ENCODE peak calls at places on chromosomes 7 and 10, in eight cellular contexts. One of them, this sample, is unnamed.
A peak's percentile ranks its signal among the peaks of the same experiment; 100 is the strongest.

GRCh38 chr10:104680467-104681401 is 39.6 kb downstream of the SORCS3 start:
- DNase-seq in esophagus squamous epithelium: no peak
- DNase-seq in astrocyte of the hippocampus: peak; percentile 64
- DNase-seq in stimulated activated CD4-positive, alpha-beta T cell treated with anti-CD3 and anti-CD28 coated beads, Interleukin-2, amount 100 ng/mL, for 48 hours: no peak
- DNase-seq in endothelial cell: peak; percentile 18
- DNase-seq in suprapubic skin: no peak
- DNase-seq in NCI-H2081 treated with DMSO at 0.1 percent for 48 hours: no peak
- DNase-seq in dermis blood vessel endothelial cell: no peak
- DNase-seq in this sample: no peak

GRCh38 chr7:85479918-85480658 is 293.2 kb upstream of the SEMA3D start:
- DNase-seq in stimulated activated CD4-positive, alpha-beta T cell treated with anti-CD3 and anti-CD28 coated beads, Interleukin-2, amount 100 ng/mL, for 48 hours: no peak
- DNase-seq in astrocyte of the hippocampus: no peak
- DNase-seq in suprapubic skin: no peak
- DNase-seq in NCI-H2081 treated with DMSO at 0.1 percent for 48 hours: no peak
- DNase-seq in endothelial cell: no peak
- DNase-seq in esophagus squamous epithelium: no peak
- DNase-seq in dermis blood vessel endothelial cell: no peak
- DNase-seq in this sample: no peak

GRCh38 chr10:42973870-42974692 is 102.8 kb upstream of the RET start:
- DNase-seq in esophagus squamous epithelium: no peak
- DNase-seq in suprapubic skin: peak; percentile 35
- DNase-seq in dermis blood vessel endothelial cell: no peak
- DNase-seq in NCI-H2081 treated with DMSO at 0.1 percent for 48 hours: no peak
- DNase-seq in endothelial cell: no peak
- DNase-seq in astrocyte of the hippocampus: no peak
- DNase-seq in stimulated activated CD4-positive, alpha-beta T cell treated with anti-CD3 and anti-CD28 coated beads, Interleukin-2, amount 100 ng/mL, for 48 hours: no peak
- DNase-seq in this sample: no peak

GRCh38 chr10:101686133-101686925 is 8.6 kb downstream of the FBXW4 start:
- DNase-seq in esophagus squamous epithelium: no peak
- DNase-seq in NCI-H2081 treated with DMSO at 0.1 percent for 48 hours: no peak
- DNase-seq in endothelial cell: no peak
- DNase-seq in stimulated activated CD4-positive, alpha-beta T cell treated with anti-CD3 and anti-CD28 coated beads, Interleukin-2, amount 100 ng/mL, for 48 hours: no peak
- DNase-seq in suprapubic skin: no peak
- DNase-seq in dermis blood vessel endothelial cell: no peak
- DNase-seq in astrocyte of the hippocampus: peak; percentile 19
- DNase-seq in this sample: peak; percentile 15

GRCh38 chr7:136956671-136957070 is 88.2 kb downstream of the CHRM2 start:
- DNase-seq in astrocyte of the hippocampus: peak; percentile 9
- DNase-seq in suprapubic skin: no peak
- DNase-seq in NCI-H2081 treated with DMSO at 0.1 percent for 48 hours: no peak
- DNase-seq in endothelial cell: no peak
- DNase-seq in dermis blood vessel endothelial cell: peak; percentile 79
- DNase-seq in stimulated activated CD4-positive, alpha-beta T cell treated with anti-CD3 and anti-CD28 coated beads, Interleukin-2, amount 100 ng/mL, for 48 hours: no peak
- DNase-seq in esophagus squamous epithelium: no peak
- DNase-seq in this sample: peak; percentile 14

GRCh38 chr7:131628634-131629033 is 72.2 kb upstream of the PODXL start:
- DNase-seq in NCI-H2081 treated with DMSO at 0.1 percent for 48 hours: no peak
- DNase-seq in stimulated activated CD4-positive, alpha-beta T cell treated with anti-CD3 and anti-CD28 coated beads, Interleukin-2, amount 100 ng/mL, for 48 hours: no peak
- DNase-seq in dermis blood vessel endothelial cell: no peak
- DNase-seq in endothelial cell: no peak
- DNase-seq in astrocyte of the hippocampus: no peak
- DNase-seq in esophagus squamous epithelium: no peak
- DNase-seq in suprapubic skin: no peak
- DNase-seq in this sample: no peak

GRCh38 chr7:50376056-50376455 is 71.5 kb downstream of the IKZF1 start:
- DNase-seq in dermis blood vessel endothelial cell: no peak
- DNase-seq in astrocyte of the hippocampus: no peak
- DNase-seq in NCI-H2081 treated with DMSO at 0.1 percent for 48 hours: no peak
- DNase-seq in stimulated activated CD4-positive, alpha-beta T cell treated with anti-CD3 and anti-CD28 coated beads, Interleukin-2, amount 100 ng/mL, for 48 hours: no peak
- DNase-seq in esophagus squamous epithelium: no peak
- DNase-seq in suprapubic skin: no peak
- DNase-seq in endothelial cell: no peak
- DNase-seq in this sample: no peak

GRCh38 chr7:77409005-77409738 is 7.0 kb downstream of the GSAP start:
- DNase-seq in suprapubic skin: no peak
- DNase-seq in esophagus squamous epithelium: no peak
- DNase-seq in dermis blood vessel endothelial cell: no peak
- DNase-seq in astrocyte of the hippocampus: peak; percentile 41
- DNase-seq in stimulated activated CD4-positive, alpha-beta T cell treated with anti-CD3 and anti-CD28 coated beads, Interleukin-2, amount 100 ng/mL, for 48 hours: no peak
- DNase-seq in endothelial cell: no peak
- DNase-seq in NCI-H2081 treated with DMSO at 0.1 percent for 48 hours: no peak
- DNase-seq in this sample: peak; percentile 37

GRCh38 chr7:92809397-92810241 is 26.8 kb downstream of the CDK6 start:
- DNase-seq in astrocyte of the hippocampus: peak; percentile 91
- DNase-seq in NCI-H2081 treated with DMSO at 0.1 percent for 48 hours: no peak
- DNase-seq in stimulated activated CD4-positive, alpha-beta T cell treated with anti-CD3 and anti-CD28 coated beads, Interleukin-2, amount 100 ng/mL, for 48 hours: peak; percentile 50
- DNase-seq in dermis blood vessel endothelial cell: peak; percentile 93
- DNase-seq in suprapubic skin: no peak
- DNase-seq in esophagus squamous epithelium: peak; percentile 31
- DNase-seq in endothelial cell: peak; percentile 24
- DNase-seq in this sample: peak; percentile 84

GRCh38 chr7:15801041-15801440 is 114.6 kb upstream of the MEOX2 start:
- DNase-seq in endothelial cell: no peak
- DNase-seq in suprapubic skin: no peak
- DNase-seq in stimulated activated CD4-positive, alpha-beta T cell treated with anti-CD3 and anti-CD28 coated beads, Interleukin-2, amount 100 ng/mL, for 48 hours: no peak
- DNase-seq in esophagus squamous epithelium: no peak
- DNase-seq in NCI-H2081 treated with DMSO at 0.1 percent for 48 hours: no peak
- DNase-seq in astrocyte of the hippocampus: peak; percentile 62
- DNase-seq in dermis blood vessel endothelial cell: no peak
- DNase-seq in this sample: no peak

GRCh38 chr10:95542330-95542729 is 18.8 kb downstream of the SORBS1 start:
- DNase-seq in astrocyte of the hippocampus: no peak
- DNase-seq in stimulated activated CD4-positive, alpha-beta T cell treated with anti-CD3 and anti-CD28 coated beads, Interleukin-2, amount 100 ng/mL, for 48 hours: no peak
- DNase-seq in esophagus squamous epithelium: no peak
- DNase-seq in endothelial cell: no peak
- DNase-seq in NCI-H2081 treated with DMSO at 0.1 percent for 48 hours: no peak
- DNase-seq in dermis blood vessel endothelial cell: no peak
- DNase-seq in suprapubic skin: no peak
- DNase-seq in this sample: no peak

GRCh38 chr10:122287584-122287983 is 16.5 kb downstream of the BTBD16 start:
- DNase-seq in stimulated activated CD4-positive, alpha-beta T cell treated with anti-CD3 and anti-CD28 coated beads, Interleukin-2, amount 100 ng/mL, for 48 hours: no peak
- DNase-seq in suprapubic skin: no peak
- DNase-seq in endothelial cell: no peak
- DNase-seq in esophagus squamous epithelium: no peak
- DNase-seq in astrocyte of the hippocampus: no peak
- DNase-seq in dermis blood vessel endothelial cell: no peak
- DNase-seq in NCI-H2081 treated with DMSO at 0.1 percent for 48 hours: no peak
- DNase-seq in this sample: peak; percentile 88

This sample was measured in myocyte.